ENCODE peak calls at places on chromosome 19, in eight cellular contexts. X is tibial nerve, T is BJ, M is nephron progenitor cell, I is psoas muscle, Z is pancreas, A is cardiac fibroblast, K is lower lobe of right lung. O is an unnamed sample.

GRCh38 chr19:11921852-11922495 is 2.9 kb upstream of the ZNF700 start:
- DNase-seq in K (no peak), I (no peak), X (no peak), A (peak; percentile 59), M (no peak), T (no peak), Z (no peak), O (no peak)

GRCh38 chr19:54074851-54075250 is 6.3 kb downstream of the TARM1 start:
- DNase-seq in A (no peak), T (no peak), Z (no peak), K (no peak), X (no peak), M (no peak), I (no peak), O (no peak)

GRCh38 chr19:35915508-35915907 is 7.4 kb upstream of the TYROBP start:
- DNase-seq in A (no peak), X (no peak), K (no peak), I (no peak), T (no peak), M (no peak), Z (no peak), O (no peak)

GRCh38 chr19:35144600-35145436 is 1.8 kb downstream of the FXYD7 start:
- DNase-seq in X (no peak), Z (no peak), K (no peak), T (no peak), A (no peak), I (no peak), M (peak; percentile 64), O (no peak)

GRCh38 chr19:35751839-35752745 is 3.7 kb downstream of the LIN37 start:
- DNase-seq in A (no peak), X (no peak), I (no peak), M (no peak), T (no peak), K (no peak), Z (no peak), O (no peak)

GRCh38 chr19:32969549-32969948 is 2.2 kb downstream of the CEP89 start:
- DNase-seq in I (no peak), A (no peak), M (no peak), K (no peak), X (no peak), Z (no peak), T (no peak), O (no peak)

GRCh38 chr19:53947624-53948023 is 15.1 kb upstream of the CACNG8 start:
- DNase-seq in K (no peak), A (no peak), X (no peak), Z (no peak), T (no peak), M (no peak), I (no peak), O (no peak)

GRCh38 chr19:9295411-9295849 is 14.2 kb downstream of the ZNF699 start:
- DNase-seq in X (no peak), Z (no peak), A (no peak), T (no peak), I (no peak), M (no peak), K (no peak), O (no peak)

GRCh38 chr19:47142779-47143178 is 12.1 kb downstream of the SAE1 start:
- DNase-seq in A (no peak), Z (no peak), I (no peak), K (no peak), X (no peak), M (no peak), T (no peak), O (no peak)

GRCh38 chr19:20359933-20360720 is 193.1 kb downstream of the ZNF486 start:
- DNase-seq in A (no peak), T (no peak), I (no peak), X (no peak), M (no peak), K (no peak), Z (peak; percentile 72), O (no peak)

GRCh38 chr19:1521636-1522035 is 2.2 kb upstream of the PLK5 start:
- DNase-seq in X (no peak), M (no peak), A (peak; percentile 47), K (no peak), Z (no peak), T (no peak), I (no peak), O (no peak)

GRCh38 chr19:291561-292280 is 518 bp upstream of the PLPP2 start:
- DNase-seq in K (no peak), T (no peak), Z (peak; percentile 68), I (peak; percentile 23), M (no peak), A (no peak), X (no peak), O (no peak)

GRCh38 chr19:23183251-23183650 is 66.4 kb downstream of the ZNF730 start:
- DNase-seq in Z (no peak), X (no peak), K (no peak), M (no peak), A (no peak), T (no peak), I (no peak), O (no peak)

GRCh38 chr19:50358483-50359431 is 6.7 kb downstream of the NAPSA start:
- DNase-seq in A (peak; percentile 61), M (no peak), Z (peak; percentile 91), K (peak; percentile 73), X (no peak), I (peak; percentile 83), T (no peak), O (no peak)

GRCh38 chr19:1122972-1123363 is 19.2 kb downstream of the GPX4 start:
- DNase-seq in X (no peak), M (peak; percentile 95), K (peak; percentile 78), I (peak; percentile 87), T (no peak), A (peak; percentile 90), Z (peak; percentile 81), O (peak; percentile 69)

GRCh38 chr19:28519950-28520861 is 692.7 kb downstream of the UQCRFS1 start:
- DNase-seq in Z (peak; percentile 68), X (no peak), I (peak; percentile 86), M (peak; percentile 43), T (no peak), K (no peak), A (no peak), O (no peak)

GRCh38 chr19:8731428-8732169 is 10.2 kb downstream of the OR2Z1 start:
- DNase-seq in X (no peak), Z (no peak), A (no peak), I (no peak), K (no peak), T (no peak), M (peak; percentile 30), O (no peak)

GRCh38 chr19:10114651-10115391 is 3.3 kb downstream of the P2RY11 start:
- DNase-seq in X (no peak), A (no peak), T (no peak), M (no peak), Z (no peak), K (peak; percentile 45), I (peak; percentile 55), O (no peak)

GRCh38 chr19:45003485-45003884 is 2.2 kb downstream of the RELB start:
- DNase-seq in Z (no peak), X (no peak), M (no peak), A (no peak), T (no peak), K (no peak), I (no peak), O (no peak)

GRCh38 chr19:33446918-33447293 is 73.4 kb downstream of the CEBPG start:
- DNase-seq in K (no peak), I (peak; percentile 23), T (no peak), M (no peak), Z (no peak), A (no peak), X (no peak), O (no peak)

GRCh38 chr19:7883796-7884570 is 4.3 kb upstream of the LRRC8E start:
- DNase-seq in Z (no peak), X (no peak), I (no peak), A (peak; percentile 70), T (no peak), K (no peak), M (no peak), O (no peak)

DNA sequence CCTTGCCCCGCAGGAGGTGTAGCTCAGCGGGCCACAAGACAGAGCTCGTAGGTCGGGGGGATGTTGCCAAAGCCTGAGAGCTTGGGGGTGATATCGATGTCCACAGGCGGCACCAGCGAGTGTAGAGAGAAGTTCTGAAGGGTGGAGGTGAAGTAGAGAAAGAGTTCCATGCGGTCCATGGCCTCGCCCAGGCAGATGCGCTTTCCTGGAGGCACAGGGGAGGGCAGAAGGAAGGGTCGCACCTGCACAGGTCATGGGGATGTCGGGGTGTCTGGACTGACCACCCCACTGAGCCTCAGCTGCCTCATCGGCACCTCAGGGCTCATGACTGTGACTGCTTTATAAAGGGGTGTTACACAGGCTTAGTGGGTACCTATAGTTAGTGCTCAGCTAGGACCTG is 37.8 kb upstream of the CYP2A13 start:
- DNase-seq in M (no peak), K (no peak), X (no peak), A (no peak), I (no peak), T (no peak), Z (no peak), O (no peak)
- TF ChIP-seq CTCF in M (no peak), K (no peak), X (no peak), A (no peak), I (no peak), T (no peak), Z (no peak), O (no peak)

GRCh38 chr19:13154241-13154778 is 4.1 kb downstream of the IER2 start:
- DNase-seq in A (peak; percentile 96), Z (peak; percentile 81), T (peak; percentile 75), K (peak; percentile 98), X (peak; percentile 85), I (peak; percentile 94), M (peak; percentile 46), O (peak; percentile 86)

GRCh38 chr19:13153627-13154240 is 3.5 kb downstream of the IER2 start:
- DNase-seq in I (peak; percentile 65), Z (peak; percentile 79), K (no peak), X (no peak), T (no peak), M (peak; percentile 48), A (peak; percentile 62), O (no peak)

GRCh38 chr19:13152854-13153626 is 2.8 kb downstream of the IER2 start:
- DNase-seq in T (peak; percentile 54), K (peak; percentile 96), M (peak; percentile 96), X (peak; percentile 95), Z (peak; percentile 99), I (peak; percentile 97), A (peak; percentile 98), O (peak; percentile 97)

GRCh38 chr19:13155472-13156284 is 5.5 kb downstream of the IER2 start:
- DNase-seq in X (peak; percentile 71), I (peak; percentile 88), Z (peak; percentile 87), T (no peak), K (peak; percentile 87), M (peak; percentile 89), A (peak; percentile 94), O (peak; percentile 42)

GRCh38 chr19:13154911-13155471 is 4.8 kb downstream of the IER2 start:
- DNase-seq in T (no peak), K (peak; percentile 89), Z (peak; percentile 97), X (peak; percentile 47), M (peak; percentile 65), I (peak; percentile 68), A (no peak), O (peak; percentile 54)
- TF ChIP-seq CTCF in T (peak; percentile 38), K (peak; percentile 21), Z (no peak), X (no peak), M (no peak), I (no peak), A (peak; percentile 28), O (no peak)

GRCh38 chr19:56701895-56702294 is 30.3 kb upstream of the ZNF835 start:
- DNase-seq in I (no peak), T (no peak), M (no peak), Z (no peak), A (no peak), X (no peak), K (no peak), O (no peak)
- TF ChIP-seq CTCF in I (no peak), T (no peak), M (no peak), Z (no peak), A (no peak), X (no peak), K (no peak), O (no peak)

GRCh38 chr19:31459430-31459829 is 110.2 kb upstream of the TSHZ3 start:
- DNase-seq in M (no peak), K (no peak), X (no peak), Z (no peak), T (no peak), A (no peak), I (no peak), O (no peak)
- TF ChIP-seq CTCF in M (no peak), K (no peak), X (no peak), Z (no peak), T (peak; percentile 12), A (peak; percentile 23), I (no peak), O (no peak)